ENCODE peak calls at places on chromosomes 13 and 19, in ten cellular contexts. E, Z, S, Q, M, G, T, A, Y and I are unnamed samples.
A peak's percentile ranks its signal among the peaks of the same experiment; 100 is the strongest.

GRCh38 chr19:2811221-2811722 is 8.4 kb upstream of the ZNF554 start:
- DNase-seq in E (no peak), Z (no peak), S (no peak), Q (no peak), M (no peak), G (no peak), T (no peak), A (peak; percentile 69), Y (no peak), I (peak; percentile 28)

GRCh38 chr13:69690999-69691398 is 416.6 kb upstream of the ATXN8OS start:
- DNase-seq in E (no peak), Z (no peak), S (no peak), Q (no peak), M (no peak), G (no peak), T (no peak), A (no peak), Y (no peak), I (no peak)

GRCh38 chr19:6660930-6661329 is 9.0 kb downstream of the TNFSF14 start:
- DNase-seq in E (no peak), Z (no peak), S (no peak), Q (no peak), M (no peak), G (no peak), T (no peak), A (no peak), Y (no peak), I (no peak)

GRCh38 chr13:99311137-99311536 is 3.9 kb upstream of the GPR183 start:
- DNase-seq in E (no peak), Z (no peak), S (no peak), Q (no peak), M (peak; percentile 66), G (no peak), T (no peak), A (no peak), Y (no peak), I (no peak)

GRCh38 chr13:43991773-43992201 is 112.1 kb downstream of the LACC1 start:
- DNase-seq in E (no peak), Z (no peak), S (no peak), Q (no peak), M (no peak), G (no peak), T (no peak), A (no peak), Y (no peak), I (no peak)

GRCh38 chr19:5143471-5144411 is 174.8 kb downstream of the KDM4B start:
- DNase-seq in E (no peak), Z (no peak), S (peak; percentile 12), Q (no peak), M (no peak), G (no peak), T (no peak), A (peak; percentile 19), Y (no peak), I (no peak)

GRCh38 chr13:74444877-74445479 is 310.8 kb upstream of the KLF12 start:
- DNase-seq in E (no peak), Z (peak; percentile 54), S (no peak), Q (no peak), M (peak; percentile 35), G (no peak), T (no peak), A (no peak), Y (peak; percentile 88), I (no peak)

GRCh38 chr13:41465215-41465907 is 8.0 kb downstream of the RGCC start:
- DNase-seq in E (peak; percentile 75), Z (peak; percentile 91), S (peak; percentile 58), Q (no peak), M (peak; percentile 88), G (no peak), T (peak; percentile 10), A (peak; percentile 65), Y (peak; percentile 88), I (peak; percentile 83)

GRCh38 chr13:46313441-46314257 is 73.4 kb downstream of the RUBCNL start:
- DNase-seq in E (no peak), Z (no peak), S (no peak), Q (no peak), M (no peak), G (no peak), T (no peak), A (no peak), Y (no peak), I (no peak)

GRCh38 chr13:114129649-114130062 is 2.8 kb downstream of the RASA3 start:
- DNase-seq in E (no peak), Z (no peak), S (no peak), Q (no peak), M (no peak), G (no peak), T (no peak), A (no peak), Y (no peak), I (no peak)

GRCh38 chr19:52200044-52200443 is 10.2 kb downstream of the PPP2R1A start:
- DNase-seq in E (no peak), Z (peak; percentile 90), S (peak; percentile 48), Q (peak; percentile 68), M (peak; percentile 78), G (no peak), T (peak; percentile 42), A (no peak), Y (peak; percentile 70), I (no peak)

GRCh38 chr19:9995079-9995478 is 15.2 kb downstream of the COL5A3 start:
- DNase-seq in E (no peak), Z (no peak), S (no peak), Q (no peak), M (no peak), G (no peak), T (no peak), A (no peak), Y (no peak), I (no peak)

GRCh38 chr19:11345122-11345752 is 831 bp downstream of the TMEM205 start:
- DNase-seq in E (no peak), Z (peak; percentile 25), S (no peak), Q (no peak), M (peak; percentile 14), G (no peak), T (no peak), A (peak; percentile 45), Y (peak; percentile 22), I (no peak)

DNA sequence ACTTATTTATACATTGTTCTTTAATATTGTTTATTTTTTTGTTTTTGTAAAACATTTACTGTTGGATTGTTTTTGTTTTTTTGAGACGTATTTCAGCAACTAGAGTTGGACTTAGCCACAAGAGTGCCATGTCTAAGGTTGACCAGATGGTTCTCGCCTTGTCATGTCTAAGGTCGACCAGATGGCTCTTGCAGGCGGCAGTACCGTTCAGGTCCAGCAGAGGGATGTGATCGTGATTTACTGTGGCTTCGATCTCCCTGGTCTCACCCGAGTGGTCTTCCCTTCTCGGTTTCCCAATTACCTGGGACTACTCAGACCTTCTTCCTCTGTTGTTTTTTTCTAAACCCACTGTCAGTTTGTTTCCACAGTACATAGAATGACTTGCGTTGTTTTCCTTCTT is 1438.6 kb downstream of the UQCRFS1 start:
- DNase-seq in E (no peak), Z (peak; percentile 8), S (no peak), Q (no peak), M (no peak), G (no peak), T (no peak), A (no peak), Y (no peak), I (no peak)
- TF ChIP-seq CTCF in E (no peak), Z (peak; percentile 15), S (no peak), Q (no peak), M (peak; percentile 21), G (peak; percentile 38), T (peak; percentile 13), A (no peak), Y (peak; percentile 34), I (no peak)

DNA sequence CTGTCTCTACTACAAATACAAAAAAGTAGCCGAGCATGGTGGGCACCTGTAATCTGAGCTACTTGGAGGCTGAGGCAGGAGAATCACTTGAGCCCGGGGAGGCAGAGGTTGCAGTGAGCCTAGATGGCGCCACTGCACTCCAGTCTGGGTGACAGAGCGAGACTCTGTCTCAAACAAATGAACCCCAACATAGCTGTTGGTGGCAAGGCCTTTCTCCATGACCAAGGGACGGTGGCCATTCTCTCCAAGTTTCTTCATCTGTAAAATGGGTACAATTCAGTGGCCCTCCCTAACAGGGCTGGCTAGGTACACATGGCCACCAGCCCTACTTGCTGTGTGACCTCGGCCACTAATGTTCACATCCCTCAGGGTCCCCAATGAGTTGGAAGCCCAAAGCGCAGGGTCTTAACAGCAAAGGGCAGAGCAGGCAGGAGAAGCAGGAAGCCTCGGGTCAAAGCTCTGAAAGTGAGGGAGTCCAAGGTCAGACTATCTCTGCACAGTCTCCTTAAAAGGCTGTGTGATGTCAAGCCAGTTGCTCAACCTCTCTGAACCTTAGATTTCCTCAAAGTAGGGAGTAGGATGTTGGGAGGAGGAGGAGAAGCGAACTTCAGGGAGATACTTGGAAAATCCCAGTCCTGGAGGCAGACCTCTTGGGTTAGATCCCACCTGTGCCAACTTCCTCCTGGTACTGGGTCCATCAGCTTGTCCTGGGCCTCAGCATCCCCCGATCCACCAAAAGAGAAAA is 2.7 kb downstream of the JUND start:
- DNase-seq in E (peak; percentile 51), Z (no peak), S (no peak), Q (no peak), M (peak; percentile 13), G (no peak), T (no peak), A (peak; percentile 60), Y (no peak), I (no peak)
- TF ChIP-seq CTCF in E (peak; percentile 43), Z (peak; percentile 18), S (no peak), Q (no peak), M (peak; percentile 9), G (peak; percentile 54), T (peak; percentile 27), A (no peak), Y (peak; percentile 43), I (peak; percentile 38)

DNA sequence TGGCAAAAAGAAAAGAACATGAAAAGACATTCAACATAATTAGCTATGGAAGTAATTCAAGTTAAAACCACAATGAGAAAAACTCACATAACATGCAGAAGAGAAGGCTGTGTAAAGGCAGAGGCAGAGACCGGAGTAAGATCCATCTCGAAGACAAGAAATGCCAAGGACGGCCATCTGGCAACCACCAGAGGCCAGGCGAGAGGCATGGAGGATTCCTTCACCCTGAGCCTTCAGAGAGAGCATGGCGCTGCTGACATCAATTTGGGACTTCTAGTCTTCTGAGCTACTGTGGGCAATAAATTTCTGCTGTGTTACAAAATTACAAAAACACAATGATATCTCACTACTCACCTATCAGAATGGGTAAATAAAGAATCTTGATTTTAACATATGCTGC is 381.0 kb downstream of the TSHZ3 start:
- DNase-seq in E (no peak), Z (no peak), S (no peak), Q (no peak), M (no peak), G (no peak), T (no peak), A (peak; percentile 51), Y (no peak), I (no peak)
- TF ChIP-seq CTCF in E (no peak), Z (peak; percentile 43), S (no peak), Q (no peak), M (no peak), G (no peak), T (peak; percentile 63), A (no peak), Y (no peak), I (no peak)

DNA sequence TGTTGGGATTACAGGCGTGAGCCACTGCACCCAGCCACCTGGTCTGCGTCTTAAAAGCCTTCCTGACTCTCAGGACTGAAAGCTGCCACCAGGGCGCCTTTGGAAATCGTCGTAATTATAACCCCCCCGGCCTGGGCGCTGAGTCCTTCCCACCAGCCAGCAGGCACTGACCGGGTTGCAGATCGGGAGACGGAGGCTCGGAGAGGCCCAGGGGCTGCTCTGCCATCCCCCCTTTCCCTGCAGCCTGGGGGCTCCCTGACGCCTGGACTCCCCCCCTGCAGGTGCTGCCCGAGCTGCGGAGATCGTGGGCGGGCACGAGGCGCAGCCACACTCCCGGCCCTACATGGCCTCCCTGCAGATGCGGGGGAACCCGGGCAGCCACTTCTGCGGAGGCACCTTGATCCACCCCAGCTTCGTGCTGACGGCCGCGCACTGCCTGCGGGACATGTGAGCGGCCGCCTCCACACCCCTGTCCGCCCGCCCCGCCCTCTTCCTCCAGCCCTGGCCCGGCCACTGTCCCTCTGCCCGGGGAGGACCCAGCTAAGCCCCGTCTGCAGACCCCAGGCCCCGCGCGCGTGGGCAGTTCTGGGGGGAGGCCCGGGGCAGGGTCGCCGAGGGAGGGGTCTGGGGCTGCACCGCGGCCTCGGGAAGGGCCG is 2.5 kb downstream of the PRTN3 start:
- DNase-seq in E (no peak), Z (peak; percentile 38), S (peak; percentile 31), Q (no peak), M (no peak), G (no peak), T (no peak), A (peak; percentile 53), Y (no peak), I (no peak)
- TF ChIP-seq CTCF in E (no peak), Z (no peak), S (no peak), Q (no peak), M (no peak), G (peak; percentile 40), T (no peak), A (no peak), Y (peak; percentile 5), I (no peak)